ENCODE peak calls at places on chromosomes 3 and 15, in six cellular contexts. One of them, this sample, is unnamed.
A peak's percentile ranks its signal among the peaks of the same experiment; 100 is the strongest.

GRCh38 chr3:53109822-53110771 is 20.1 kb downstream of the RFT1 start:
- DNase-seq in GM12878: no peak
- DNase-seq in K562: peak; percentile 58
- DNase-seq in HepG2: peak; percentile 74
- DNase-seq in GM12892: no peak
- DNase-seq in H1: peak; percentile 64
- DNase-seq in this sample: no peak

GRCh38 chr15:95865330-95865739 is 465.2 kb upstream of the NR2F2 start:
- DNase-seq in H1: no peak
- DNase-seq in HepG2: no peak
- DNase-seq in GM12878: no peak
- DNase-seq in GM12892: no peak
- DNase-seq in K562: no peak
- DNase-seq in this sample: no peak

GRCh38 chr3:105369501-105370371 is 3.0 kb downstream of the ALCAM start:
- DNase-seq in GM12878: peak; percentile 53
- DNase-seq in H1: peak; percentile 56
- DNase-seq in HepG2: peak; percentile 49
- DNase-seq in K562: no peak
- DNase-seq in GM12892: no peak
- DNase-seq in this sample: no peak

GRCh38 chr3:195135921-195136320 is 135.0 kb downstream of the XXYLT1 start:
- DNase-seq in GM12878: no peak
- DNase-seq in HepG2: no peak
- DNase-seq in K562: no peak
- DNase-seq in H1: no peak
- DNase-seq in GM12892: no peak
- DNase-seq in this sample: no peak

GRCh38 chr3:111621535-111621934 is 26.4 kb upstream of the ZBED2 start:
- DNase-seq in K562: peak; percentile 15
- DNase-seq in H1: peak; percentile 86
- DNase-seq in HepG2: peak; percentile 31
- DNase-seq in GM12892: no peak
- DNase-seq in GM12878: no peak
- DNase-seq in this sample: no peak

GRCh38 chr3:24678441-24678865 is 183.8 kb upstream of the THRB start:
- DNase-seq in K562: no peak
- DNase-seq in GM12878: no peak
- DNase-seq in HepG2: no peak
- DNase-seq in GM12892: no peak
- DNase-seq in H1: no peak
- DNase-seq in this sample: no peak

GRCh38 chr3:194404365-194405140 is 5.5 kb upstream of the GP5 start:
- DNase-seq in GM12878: no peak
- DNase-seq in HepG2: peak; percentile 52
- DNase-seq in K562: no peak
- DNase-seq in H1: no peak
- DNase-seq in GM12892: no peak
- DNase-seq in this sample: no peak

GRCh38 chr15:41878355-41878699 is 15.5 kb downstream of the SPTBN5 start:
- DNase-seq in GM12878: no peak
- DNase-seq in H1: no peak
- DNase-seq in GM12892: no peak
- DNase-seq in K562: no peak
- DNase-seq in HepG2: no peak
- DNase-seq in this sample: no peak

GRCh38 chr15:44328135-44328534 is 39.6 kb downstream of the GOLM2 start:
- DNase-seq in K562: no peak
- DNase-seq in H1: no peak
- DNase-seq in HepG2: no peak
- DNase-seq in GM12892: no peak
- DNase-seq in GM12878: no peak
- DNase-seq in this sample: no peak

GRCh38 chr3:128849776-128850542 is 29.5 kb upstream of the ACAD9 start:
- DNase-seq in K562: peak; percentile 29
- DNase-seq in GM12878: no peak
- DNase-seq in H1: no peak
- DNase-seq in HepG2: no peak
- DNase-seq in GM12892: no peak
- DNase-seq in this sample: no peak

GRCh38 chr3:50605901-50606326 is 5.7 kb downstream of the CISH start:
- DNase-seq in H1: no peak
- DNase-seq in GM12892: no peak
- DNase-seq in K562: no peak
- DNase-seq in GM12878: no peak
- DNase-seq in HepG2: no peak
- DNase-seq in this sample: no peak

GRCh38 chr15:52257734-52258062 is 37.9 kb downstream of the MYO5C start:
- DNase-seq in H1: no peak
- DNase-seq in HepG2: no peak
- DNase-seq in GM12892: no peak
- DNase-seq in GM12878: no peak
- DNase-seq in K562: no peak
- DNase-seq in this sample: no peak

GRCh38 chr3:13081603-13082360 is 8.6 kb upstream of the IQSEC1 start:
- DNase-seq in HepG2: no peak
- DNase-seq in GM12892: no peak
- DNase-seq in GM12878: no peak
- DNase-seq in K562: peak; percentile 50
- DNase-seq in H1: no peak
- DNase-seq in this sample: no peak

GRCh38 chr15:38699633-38700230 is 135.1 kb upstream of the RASGRP1 start:
- DNase-seq in K562: peak; percentile 68
- DNase-seq in HepG2: peak; percentile 44
- DNase-seq in H1: peak; percentile 63
- DNase-seq in GM12878: no peak
- DNase-seq in GM12892: peak; percentile 33
- DNase-seq in this sample: peak; percentile 22

GRCh38 chr3:120496278-120496975 is 45.6 kb upstream of the FSTL1 start:
- DNase-seq in GM12892: no peak
- DNase-seq in HepG2: no peak
- DNase-seq in H1: no peak
- DNase-seq in K562: no peak
- DNase-seq in GM12878: no peak
- DNase-seq in this sample: no peak

GRCh38 chr3:65893631-65894030 is 145.1 kb downstream of the MAGI1 start:
- DNase-seq in HepG2: no peak
- DNase-seq in GM12892: no peak
- DNase-seq in K562: no peak
- DNase-seq in GM12878: no peak
- DNase-seq in H1: no peak
- DNase-seq in this sample: no peak

GRCh38 chr3:168532135-168532534 is 436.4 kb upstream of the GOLIM4 start:
- DNase-seq in GM12878: no peak
- DNase-seq in HepG2: no peak
- DNase-seq in H1: no peak
- DNase-seq in K562: no peak
- DNase-seq in GM12892: no peak
- DNase-seq in this sample: no peak

GRCh38 chr3:128323206-128324081 is 143.2 kb downstream of the DNAJB8 start:
- DNase-seq in HepG2: no peak
- DNase-seq in K562: no peak
- DNase-seq in H1: peak; percentile 28
- DNase-seq in GM12892: no peak
- DNase-seq in GM12878: no peak
- DNase-seq in this sample: no peak

GRCh38 chr3:126419886-126420786 is 25.4 kb downstream of the CFAP100 start:
- DNase-seq in HepG2: peak; percentile 35
- DNase-seq in H1: peak; percentile 55
- DNase-seq in GM12892: no peak
- DNase-seq in GM12878: no peak
- DNase-seq in K562: peak; percentile 14
- DNase-seq in this sample: no peak

GRCh38 chr15:91104111-91104510 is 4.1 kb downstream of the SV2B start:
- DNase-seq in HepG2: no peak
- DNase-seq in GM12878: no peak
- DNase-seq in K562: no peak
- DNase-seq in H1: no peak
- DNase-seq in GM12892: no peak
- DNase-seq in this sample: no peak

GRCh38 chr3:65532164-65532563 is 506.6 kb downstream of the MAGI1 start:
- DNase-seq in H1: no peak
- DNase-seq in GM12878: no peak
- DNase-seq in GM12892: no peak
- DNase-seq in HepG2: no peak
- DNase-seq in K562: no peak
- DNase-seq in this sample: no peak

GRCh38 chr15:36589971-36590370 is 10.5 kb downstream of the CDIN1 start:
- DNase-seq in K562: no peak
- DNase-seq in HepG2: no peak
- DNase-seq in GM12892: no peak
- DNase-seq in GM12878: no peak
- DNase-seq in H1: no peak
- DNase-seq in this sample: no peak

GRCh38 chr3:182971637-182972036 is 8.7 kb downstream of the DCUN1D1 start:
- DNase-seq in H1: no peak
- DNase-seq in GM12878: no peak
- DNase-seq in HepG2: no peak
- DNase-seq in K562: no peak
- DNase-seq in GM12892: no peak
- DNase-seq in this sample: no peak

GRCh38 chr15:71743861-71744382 is 66.4 kb upstream of the NR2E3 start:
- DNase-seq in GM12892: no peak
- DNase-seq in HepG2: peak; percentile 39
- DNase-seq in H1: peak; percentile 60
- DNase-seq in K562: peak; percentile 45
- DNase-seq in GM12878: no peak
- DNase-seq in this sample: peak; percentile 38

GRCh38 chr3:43894176-43895049 is 203.7 kb downstream of the ABHD5 start:
- DNase-seq in HepG2: no peak
- DNase-seq in K562: peak; percentile 50
- DNase-seq in H1: peak; percentile 75
- DNase-seq in GM12892: peak; percentile 34
- DNase-seq in GM12878: no peak
- DNase-seq in this sample: no peak
- TF ChIP-seq POLR2A in HepG2: no peak
- TF ChIP-seq POLR2A in K562: no peak
- TF ChIP-seq POLR2A in H1: no peak
- TF ChIP-seq POLR2A in GM12892: no peak
- TF ChIP-seq POLR2A in GM12878: no peak
- TF ChIP-seq POLR2A in this sample: no peak

GRCh38 chr3:148600902-148601765 is 96.6 kb upstream of the AGTR1 start:
- DNase-seq in K562: no peak
- DNase-seq in HepG2: peak; percentile 100
- DNase-seq in H1: no peak
- DNase-seq in GM12892: no peak
- DNase-seq in GM12878: no peak
- DNase-seq in this sample: no peak

GRCh38 chr3:148601766-148602685 is 95.7 kb upstream of the AGTR1 start:
- DNase-seq in GM12892: no peak
- DNase-seq in H1: no peak
- DNase-seq in K562: no peak
- DNase-seq in GM12878: no peak
- DNase-seq in HepG2: peak; percentile 99
- DNase-seq in this sample: no peak

GRCh38 chr3:148604270-148605085 is 93.2 kb upstream of the AGTR1 start:
- DNase-seq in GM12878: no peak
- DNase-seq in K562: no peak
- DNase-seq in GM12892: no peak
- DNase-seq in HepG2: no peak
- DNase-seq in H1: no peak
- DNase-seq in this sample: no peak

GRCh38 chr3:148606979-148607378 is 90.7 kb upstream of the AGTR1 start:
- DNase-seq in K562: no peak
- DNase-seq in H1: no peak
- DNase-seq in GM12878: no peak
- DNase-seq in HepG2: no peak
- DNase-seq in GM12892: no peak
- DNase-seq in this sample: no peak

GRCh38 chr3:148605551-148605950 is 92.2 kb upstream of the AGTR1 start:
- DNase-seq in GM12878: no peak
- DNase-seq in K562: no peak
- DNase-seq in H1: no peak
- DNase-seq in HepG2: no peak
- DNase-seq in GM12892: no peak
- DNase-seq in this sample: no peak
- TF ChIP-seq TAF1 in GM12878: no peak
- TF ChIP-seq TAF1 in K562: no peak
- TF ChIP-seq TAF1 in H1: no peak
- TF ChIP-seq TAF1 in HepG2: no peak
- TF ChIP-seq TAF1 in GM12892: no peak
- TF ChIP-seq TAF1 in this sample: no peak

GRCh38 chr15:78457101-78457500 is 19.1 kb downstream of the IREB2 start:
- DNase-seq in GM12892: no peak
- DNase-seq in H1: no peak
- DNase-seq in HepG2: no peak
- DNase-seq in GM12878: no peak
- DNase-seq in K562: no peak
- DNase-seq in this sample: no peak
- TF ChIP-seq POLR2AphosphoS5 in GM12892: no peak
- TF ChIP-seq POLR2AphosphoS5 in H1: no peak
- TF ChIP-seq POLR2AphosphoS5 in HepG2: no peak
- TF ChIP-seq POLR2AphosphoS5 in GM12878: no peak
- TF ChIP-seq POLR2AphosphoS5 in K562: no peak
- TF ChIP-seq POLR2AphosphoS5 in this sample: no peak

GRCh38 chr3:196775938-196776337 is 36.3 kb downstream of the PAK2 start:
- DNase-seq in GM12878: no peak
- DNase-seq in HepG2: no peak
- DNase-seq in K562: no peak
- DNase-seq in GM12892: no peak
- DNase-seq in H1: no peak
- DNase-seq in this sample: no peak

GRCh38 chr3:196774845-196775422 is 35.3 kb downstream of the PAK2 start:
- DNase-seq in GM12878: no peak
- DNase-seq in K562: no peak
- DNase-seq in GM12892: no peak
- DNase-seq in HepG2: no peak
- DNase-seq in H1: no peak
- DNase-seq in this sample: no peak

GRCh38 chr3:196772102-196772501 is 32.4 kb downstream of the PAK2 start:
- DNase-seq in GM12892: no peak
- DNase-seq in K562: no peak
- DNase-seq in H1: no peak
- DNase-seq in GM12878: no peak
- DNase-seq in HepG2: no peak
- DNase-seq in this sample: no peak

GRCh38 chr3:196772897-196773296 is 33.2 kb downstream of the PAK2 start:
- DNase-seq in GM12892: no peak
- DNase-seq in K562: no peak
- DNase-seq in HepG2: peak; percentile 36
- DNase-seq in GM12878: no peak
- DNase-seq in H1: no peak
- DNase-seq in this sample: no peak

GRCh38 chr3:196774191-196774820 is 34.6 kb downstream of the PAK2 start:
- DNase-seq in GM12878: peak; percentile 17
- DNase-seq in K562: no peak
- DNase-seq in GM12892: no peak
- DNase-seq in HepG2: peak; percentile 70
- DNase-seq in H1: no peak
- DNase-seq in this sample: no peak
- TF ChIP-seq POLR2A in GM12878: no peak
- TF ChIP-seq POLR2A in K562: no peak
- TF ChIP-seq POLR2A in GM12892: no peak
- TF ChIP-seq POLR2A in HepG2: no peak
- TF ChIP-seq POLR2A in H1: no peak
- TF ChIP-seq POLR2A in this sample: no peak